ENCODE peak calls at places on chromosomes 16 and 17, in seven cellular contexts. One of them, this sample, is unnamed.

GRCh38 chr16:1721372-1721771 is 15.4 kb downstream of the MAPK8IP3 start:
- DNase-seq in progenitor cell of endocrine pancreas: no peak
- DNase-seq in HTR-8/SVneo: no peak
- DNase-seq in frontal cortex: no peak
- DNase-seq in BJ: no peak
- DNase-seq in NCI-H748 treated with DMSO at 0.1 percent for 48 hours: no peak
- DNase-seq in memory B cell: no peak
- DNase-seq in this sample: no peak

GRCh38 chr16:54633943-54634362 is 296.7 kb upstream of the IRX5 start:
- DNase-seq in memory B cell: no peak
- DNase-seq in progenitor cell of endocrine pancreas: no peak
- DNase-seq in BJ: no peak
- DNase-seq in NCI-H748 treated with DMSO at 0.1 percent for 48 hours: no peak
- DNase-seq in HTR-8/SVneo: no peak
- DNase-seq in frontal cortex: no peak
- DNase-seq in this sample: peak

GRCh38 chr16:11977206-11978041 is 890 bp downstream of the SNX29 start:
- DNase-seq in NCI-H748 treated with DMSO at 0.1 percent for 48 hours: no peak
- DNase-seq in frontal cortex: peak
- DNase-seq in HTR-8/SVneo: peak
- DNase-seq in progenitor cell of endocrine pancreas: no peak
- DNase-seq in memory B cell: no peak
- DNase-seq in BJ: peak
- DNase-seq in this sample: peak

GRCh38 chr17:10612957-10613744 is 44.0 kb downstream of the MYH3 start:
- DNase-seq in memory B cell: no peak
- DNase-seq in HTR-8/SVneo: no peak
- DNase-seq in progenitor cell of endocrine pancreas: no peak
- DNase-seq in NCI-H748 treated with DMSO at 0.1 percent for 48 hours: no peak
- DNase-seq in frontal cortex: no peak
- DNase-seq in BJ: peak
- DNase-seq in this sample: no peak

GRCh38 chr17:50541402-50541915 is 5.5 kb upstream of the SPATA20 start:
- DNase-seq in frontal cortex: no peak
- DNase-seq in progenitor cell of endocrine pancreas: no peak
- DNase-seq in BJ: no peak
- DNase-seq in NCI-H748 treated with DMSO at 0.1 percent for 48 hours: no peak
- DNase-seq in HTR-8/SVneo: no peak
- DNase-seq in memory B cell: no peak
- DNase-seq in this sample: no peak

GRCh38 chr17:64040201-64040600 is 19.8 kb upstream of the ICAM2 start:
- DNase-seq in memory B cell: no peak
- DNase-seq in progenitor cell of endocrine pancreas: no peak
- DNase-seq in frontal cortex: no peak
- DNase-seq in BJ: no peak
- DNase-seq in NCI-H748 treated with DMSO at 0.1 percent for 48 hours: no peak
- DNase-seq in HTR-8/SVneo: no peak
- DNase-seq in this sample: no peak

GRCh38 chr17:67636841-67637240 is 80.9 kb upstream of the NOL11 start:
- DNase-seq in HTR-8/SVneo: no peak
- DNase-seq in frontal cortex: no peak
- DNase-seq in progenitor cell of endocrine pancreas: no peak
- DNase-seq in BJ: no peak
- DNase-seq in NCI-H748 treated with DMSO at 0.1 percent for 48 hours: no peak
- DNase-seq in memory B cell: no peak
- DNase-seq in this sample: no peak

GRCh38 chr16:64687796-64688195 is 434.1 kb downstream of the CDH11 start:
- DNase-seq in frontal cortex: no peak
- DNase-seq in NCI-H748 treated with DMSO at 0.1 percent for 48 hours: no peak
- DNase-seq in progenitor cell of endocrine pancreas: no peak
- DNase-seq in memory B cell: no peak
- DNase-seq in HTR-8/SVneo: no peak
- DNase-seq in BJ: no peak
- DNase-seq in this sample: no peak

GRCh38 chr17:63358111-63358839 is 87.8 kb downstream of the CYB561 start:
- DNase-seq in progenitor cell of endocrine pancreas: no peak
- DNase-seq in BJ: peak
- DNase-seq in frontal cortex: no peak
- DNase-seq in HTR-8/SVneo: peak
- DNase-seq in memory B cell: no peak
- DNase-seq in NCI-H748 treated with DMSO at 0.1 percent for 48 hours: no peak
- DNase-seq in this sample: peak

GRCh38 chr16:106623-107324 is 28.7 kb downstream of the MPG start:
- DNase-seq in NCI-H748 treated with DMSO at 0.1 percent for 48 hours: peak
- DNase-seq in BJ: no peak
- DNase-seq in memory B cell: peak
- DNase-seq in frontal cortex: peak
- DNase-seq in HTR-8/SVneo: peak
- DNase-seq in progenitor cell of endocrine pancreas: no peak
- DNase-seq in this sample: peak

GRCh38 chr16:9870962-9871361 is 311.3 kb downstream of the GRIN2A start:
- DNase-seq in memory B cell: no peak
- DNase-seq in HTR-8/SVneo: no peak
- DNase-seq in BJ: no peak
- DNase-seq in progenitor cell of endocrine pancreas: no peak
- DNase-seq in NCI-H748 treated with DMSO at 0.1 percent for 48 hours: no peak
- DNase-seq in frontal cortex: no peak
- DNase-seq in this sample: no peak

GRCh38 chr17:28101919-28102318 is 59.4 kb downstream of the NLK start:
- DNase-seq in progenitor cell of endocrine pancreas: no peak
- DNase-seq in frontal cortex: no peak
- DNase-seq in memory B cell: no peak
- DNase-seq in HTR-8/SVneo: no peak
- DNase-seq in BJ: no peak
- DNase-seq in NCI-H748 treated with DMSO at 0.1 percent for 48 hours: no peak
- DNase-seq in this sample: no peak

GRCh38 chr16:15874745-15875314 is 13.6 kb downstream of the CEP20 start:
- DNase-seq in HTR-8/SVneo: peak
- DNase-seq in NCI-H748 treated with DMSO at 0.1 percent for 48 hours: no peak
- DNase-seq in BJ: no peak
- DNase-seq in progenitor cell of endocrine pancreas: no peak
- DNase-seq in memory B cell: no peak
- DNase-seq in frontal cortex: no peak
- DNase-seq in this sample: peak

GRCh38 chr17:27351741-27352140 is 57.8 kb downstream of the WSB1 start:
- DNase-seq in HTR-8/SVneo: no peak
- DNase-seq in BJ: no peak
- DNase-seq in NCI-H748 treated with DMSO at 0.1 percent for 48 hours: no peak
- DNase-seq in progenitor cell of endocrine pancreas: no peak
- DNase-seq in memory B cell: no peak
- DNase-seq in frontal cortex: no peak
- DNase-seq in this sample: no peak

GRCh38 chr16:56102159-56102798 is 89.0 kb upstream of the GNAO1 start:
- DNase-seq in frontal cortex: peak
- DNase-seq in NCI-H748 treated with DMSO at 0.1 percent for 48 hours: no peak
- DNase-seq in HTR-8/SVneo: no peak
- DNase-seq in memory B cell: no peak
- DNase-seq in BJ: no peak
- DNase-seq in progenitor cell of endocrine pancreas: no peak
- DNase-seq in this sample: no peak

GRCh38 chr16:72995151-72995881 is 52.6 kb downstream of the ZFHX3 start:
- DNase-seq in frontal cortex: no peak
- DNase-seq in progenitor cell of endocrine pancreas: no peak
- DNase-seq in HTR-8/SVneo: no peak
- DNase-seq in memory B cell: no peak
- DNase-seq in BJ: no peak
- DNase-seq in NCI-H748 treated with DMSO at 0.1 percent for 48 hours: no peak
- DNase-seq in this sample: no peak

GRCh38 chr16:75265911-75266701 is 14.7 kb upstream of the BCAR1 start:
- DNase-seq in memory B cell: no peak
- DNase-seq in HTR-8/SVneo: peak
- DNase-seq in progenitor cell of endocrine pancreas: peak
- DNase-seq in frontal cortex: peak
- DNase-seq in NCI-H748 treated with DMSO at 0.1 percent for 48 hours: peak
- DNase-seq in BJ: no peak
- DNase-seq in this sample: peak

GRCh38 chr17:6793748-6794493 is 17.9 kb downstream of the FBXO39 start:
- DNase-seq in NCI-H748 treated with DMSO at 0.1 percent for 48 hours: no peak
- DNase-seq in progenitor cell of endocrine pancreas: no peak
- DNase-seq in memory B cell: no peak
- DNase-seq in BJ: no peak
- DNase-seq in frontal cortex: no peak
- DNase-seq in HTR-8/SVneo: no peak
- DNase-seq in this sample: no peak

GRCh38 chr17:43018008-43018853 is 4.0 kb downstream of the VAT1 start:
- DNase-seq in memory B cell: no peak
- DNase-seq in HTR-8/SVneo: no peak
- DNase-seq in NCI-H748 treated with DMSO at 0.1 percent for 48 hours: no peak
- DNase-seq in frontal cortex: no peak
- DNase-seq in BJ: no peak
- DNase-seq in progenitor cell of endocrine pancreas: no peak
- DNase-seq in this sample: peak

GRCh38 chr16:27318399-27319256 is 4.9 kb downstream of the IL4R start:
- DNase-seq in NCI-H748 treated with DMSO at 0.1 percent for 48 hours: no peak
- DNase-seq in HTR-8/SVneo: no peak
- DNase-seq in progenitor cell of endocrine pancreas: no peak
- DNase-seq in frontal cortex: no peak
- DNase-seq in memory B cell: no peak
- DNase-seq in BJ: no peak
- DNase-seq in this sample: no peak

GRCh38 chr17:78958556-78959191 is 21.0 kb downstream of the LGALS3BP start:
- DNase-seq in BJ: no peak
- DNase-seq in NCI-H748 treated with DMSO at 0.1 percent for 48 hours: no peak
- DNase-seq in HTR-8/SVneo: no peak
- DNase-seq in memory B cell: no peak
- DNase-seq in progenitor cell of endocrine pancreas: no peak
- DNase-seq in frontal cortex: no peak
- DNase-seq in this sample: peak

GRCh38 chr16:56967733-56968132 is 6.0 kb downstream of the CETP start:
- DNase-seq in progenitor cell of endocrine pancreas: no peak
- DNase-seq in BJ: no peak
- DNase-seq in memory B cell: no peak
- DNase-seq in frontal cortex: no peak
- DNase-seq in HTR-8/SVneo: no peak
- DNase-seq in NCI-H748 treated with DMSO at 0.1 percent for 48 hours: no peak
- DNase-seq in this sample: no peak

GRCh38 chr16:71428385-71428784 is 13.5 kb downstream of the TLE7 start:
- DNase-seq in memory B cell: no peak
- DNase-seq in HTR-8/SVneo: no peak
- DNase-seq in frontal cortex: no peak
- DNase-seq in BJ: no peak
- DNase-seq in NCI-H748 treated with DMSO at 0.1 percent for 48 hours: no peak
- DNase-seq in progenitor cell of endocrine pancreas: no peak
- DNase-seq in this sample: no peak

GRCh38 chr16:88727871-88728270 is 21.6 kb downstream of the CTU2 start:
- DNase-seq in memory B cell: no peak
- DNase-seq in frontal cortex: no peak
- DNase-seq in progenitor cell of endocrine pancreas: no peak
- DNase-seq in NCI-H748 treated with DMSO at 0.1 percent for 48 hours: no peak
- DNase-seq in HTR-8/SVneo: no peak
- DNase-seq in BJ: no peak
- DNase-seq in this sample: no peak

GRCh38 chr17:75487351-75488070 is 27.8 kb downstream of the CASKIN2 start:
- DNase-seq in BJ: no peak
- DNase-seq in HTR-8/SVneo: no peak
- DNase-seq in progenitor cell of endocrine pancreas: no peak
- DNase-seq in NCI-H748 treated with DMSO at 0.1 percent for 48 hours: no peak
- DNase-seq in memory B cell: no peak
- DNase-seq in frontal cortex: no peak
- DNase-seq in this sample: peak

GRCh38 chr17:47956818-47957590 is 679 bp downstream of the PRR15L start:
- DNase-seq in BJ: no peak
- DNase-seq in memory B cell: no peak
- DNase-seq in HTR-8/SVneo: no peak
- DNase-seq in NCI-H748 treated with DMSO at 0.1 percent for 48 hours: no peak
- DNase-seq in frontal cortex: no peak
- DNase-seq in progenitor cell of endocrine pancreas: no peak
- DNase-seq in this sample: no peak

GRCh38 chr17:46865100-46865499 is 13.7 kb downstream of the WNT9B start:
- DNase-seq in frontal cortex: no peak
- DNase-seq in memory B cell: no peak
- DNase-seq in HTR-8/SVneo: peak
- DNase-seq in NCI-H748 treated with DMSO at 0.1 percent for 48 hours: no peak
- DNase-seq in progenitor cell of endocrine pancreas: no peak
- DNase-seq in BJ: peak
- DNase-seq in this sample: no peak

GRCh38 chr16:49495151-49495566 is 121.6 kb downstream of the C16orf78 start:
- DNase-seq in NCI-H748 treated with DMSO at 0.1 percent for 48 hours: no peak
- DNase-seq in BJ: no peak
- DNase-seq in frontal cortex: no peak
- DNase-seq in HTR-8/SVneo: no peak
- DNase-seq in progenitor cell of endocrine pancreas: no peak
- DNase-seq in memory B cell: no peak
- DNase-seq in this sample: no peak

GRCh38 chr17:52823155-52823554 is 664.6 kb upstream of the CA10 start:
- DNase-seq in frontal cortex: no peak
- DNase-seq in HTR-8/SVneo: no peak
- DNase-seq in BJ: no peak
- DNase-seq in memory B cell: no peak
- DNase-seq in NCI-H748 treated with DMSO at 0.1 percent for 48 hours: no peak
- DNase-seq in progenitor cell of endocrine pancreas: no peak
- DNase-seq in this sample: peak

GRCh38 chr16:19520861-19521331 is 1.0 kb downstream of the GDE1 start:
- DNase-seq in HTR-8/SVneo: no peak
- DNase-seq in BJ: no peak
- DNase-seq in frontal cortex: no peak
- DNase-seq in memory B cell: no peak
- DNase-seq in NCI-H748 treated with DMSO at 0.1 percent for 48 hours: no peak
- DNase-seq in progenitor cell of endocrine pancreas: no peak
- DNase-seq in this sample: no peak

GRCh38 chr16:86345521-86345920 is 164.8 kb upstream of the FOXF1 start:
- DNase-seq in BJ: no peak
- DNase-seq in frontal cortex: no peak
- DNase-seq in NCI-H748 treated with DMSO at 0.1 percent for 48 hours: no peak
- DNase-seq in progenitor cell of endocrine pancreas: no peak
- DNase-seq in HTR-8/SVneo: no peak
- DNase-seq in memory B cell: no peak
- DNase-seq in this sample: no peak

GRCh38 chr17:78896091-78896833 is 6.7 kb downstream of the CEP295NL start:
- DNase-seq in progenitor cell of endocrine pancreas: no peak
- DNase-seq in memory B cell: no peak
- DNase-seq in BJ: no peak
- DNase-seq in frontal cortex: peak
- DNase-seq in HTR-8/SVneo: no peak
- DNase-seq in NCI-H748 treated with DMSO at 0.1 percent for 48 hours: no peak
- DNase-seq in this sample: no peak

GRCh38 chr17:63405741-63406261 is 40.3 kb downstream of the CYB561 start:
- DNase-seq in memory B cell: no peak
- DNase-seq in BJ: peak
- DNase-seq in progenitor cell of endocrine pancreas: no peak
- DNase-seq in HTR-8/SVneo: peak
- DNase-seq in NCI-H748 treated with DMSO at 0.1 percent for 48 hours: peak
- DNase-seq in frontal cortex: no peak
- DNase-seq in this sample: peak

GRCh38 chr17:82917656-82918345 is 78.0 kb upstream of the ZNF750 start:
- DNase-seq in BJ: no peak
- DNase-seq in memory B cell: no peak
- DNase-seq in progenitor cell of endocrine pancreas: no peak
- DNase-seq in NCI-H748 treated with DMSO at 0.1 percent for 48 hours: no peak
- DNase-seq in HTR-8/SVneo: peak
- DNase-seq in frontal cortex: no peak
- DNase-seq in this sample: peak

GRCh38 chr17:33200116-33200515 is 93.0 kb downstream of the ASIC2 start:
- DNase-seq in memory B cell: no peak
- DNase-seq in NCI-H748 treated with DMSO at 0.1 percent for 48 hours: no peak
- DNase-seq in BJ: no peak
- DNase-seq in frontal cortex: no peak
- DNase-seq in HTR-8/SVneo: no peak
- DNase-seq in progenitor cell of endocrine pancreas: no peak
- DNase-seq in this sample: no peak

GRCh38 chr17:41813039-41813680 is 356 bp downstream of the FKBP10 start:
- DNase-seq in progenitor cell of endocrine pancreas: no peak
- DNase-seq in memory B cell: no peak
- DNase-seq in frontal cortex: no peak
- DNase-seq in HTR-8/SVneo: no peak
- DNase-seq in NCI-H748 treated with DMSO at 0.1 percent for 48 hours: no peak
- DNase-seq in BJ: no peak
- DNase-seq in this sample: no peak

GRCh38 chr16:70159355-70160348 is 13.9 kb upstream of the CLEC18C start:
- DNase-seq in NCI-H748 treated with DMSO at 0.1 percent for 48 hours: no peak
- DNase-seq in BJ: no peak
- DNase-seq in progenitor cell of endocrine pancreas: no peak
- DNase-seq in frontal cortex: no peak
- DNase-seq in memory B cell: peak
- DNase-seq in HTR-8/SVneo: peak
- DNase-seq in this sample: no peak

GRCh38 chr16:73040136-73040535 is 7.8 kb downstream of the ZFHX3 start:
- DNase-seq in progenitor cell of endocrine pancreas: no peak
- DNase-seq in HTR-8/SVneo: no peak
- DNase-seq in frontal cortex: no peak
- DNase-seq in NCI-H748 treated with DMSO at 0.1 percent for 48 hours: no peak
- DNase-seq in BJ: no peak
- DNase-seq in memory B cell: no peak
- DNase-seq in this sample: no peak

This sample was measured in lung microvascular endothelial cell.